ENCODE peak calls at places on chromosomes 5 and 9, in six cellular contexts. D, Z, O, K, B and I are unnamed samples.

GRCh38 chr9:97905228-97905627 is 17.1 kb downstream of the TRMO start:
- DNase-seq in O (no peak), K (no peak), B (no peak), Z (no peak), D (no peak), I (no peak)

GRCh38 chr9:3277200-3277599 is 248.6 kb downstream of the RFX3 start:
- DNase-seq in K (no peak), D (no peak), O (no peak), B (no peak), Z (no peak), I (no peak)

GRCh38 chr9:85264695-85265094 is 477.1 kb downstream of the AGTPBP1 start:
- DNase-seq in D (no peak), O (no peak), Z (no peak), K (no peak), B (no peak), I (no peak)

GRCh38 chr9:89135572-89135971 is 43.0 kb downstream of the SHC3 start:
- DNase-seq in O (no peak), B (no peak), Z (no peak), D (no peak), K (no peak), I (peak; percentile 27)

GRCh38 chr5:143308726-143309125 is 94.8 kb downstream of the NR3C1 start:
- DNase-seq in Z (peak; percentile 42), O (no peak), K (no peak), B (no peak), D (no peak), I (no peak)

GRCh38 chr5:81044868-81045267 is 84.7 kb downstream of the RASGRF2 start:
- DNase-seq in D (no peak), B (no peak), Z (no peak), K (no peak), O (no peak), I (no peak)

GRCh38 chr5:670396-671270 is 22.5 kb downstream of the TPPP start:
- DNase-seq in K (no peak), D (no peak), B (no peak), Z (no peak), O (no peak), I (no peak)

GRCh38 chr9:1256178-1256577 is 206.0 kb downstream of the DMRT2 start:
- DNase-seq in O (no peak), B (no peak), Z (no peak), D (no peak), K (no peak), I (no peak)

GRCh38 chr5:99600952-99601351 is 672.1 kb upstream of the CHD1 start:
- DNase-seq in O (no peak), B (no peak), Z (peak; percentile 65), K (no peak), D (no peak), I (no peak)

GRCh38 chr5:91214571-91214970 is 168.5 kb downstream of the ARRDC3 start:
- DNase-seq in K (no peak), B (no peak), O (no peak), Z (no peak), D (no peak), I (no peak)

GRCh38 chr9:84622981-84623380 is 46.5 kb upstream of the NTRK2 start:
- DNase-seq in Z (no peak), K (no peak), B (no peak), D (no peak), O (no peak), I (no peak)

GRCh38 chr9:30771278-30771677 is 1613.2 kb upstream of the ACO1 start:
- DNase-seq in O (no peak), D (no peak), K (no peak), Z (no peak), B (no peak), I (no peak)

GRCh38 chr5:72607381-72607780 is 100.2 kb upstream of the ZNF366 start:
- DNase-seq in Z (no peak), D (no peak), K (no peak), O (no peak), B (no peak), I (no peak)